ENCODE peak calls at places on chromosomes 12 and 14, in eight cellular contexts. N, C, F, U, L, A, G and W are unnamed samples.

GRCh38 chr14:96160030-96160912 is 44.4 kb upstream of the BDKRB2 start:
- DNase-seq in C (no peak), N (no peak), A (no peak), G (no peak), F (no peak), U (no peak), L (no peak), W (no peak)

GRCh38 chr12:43852744-43853143 is 16.9 kb downstream of the TMEM117 start:
- DNase-seq in C (no peak), A (no peak), N (no peak), G (no peak), U (no peak), L (no peak), F (no peak), W (no peak)

GRCh38 chr14:64107438-64107837 is 186.7 kb downstream of the ESR2 start:
- DNase-seq in L (no peak), A (no peak), F (no peak), G (no peak), U (no peak), C (no peak), N (no peak), W (no peak)

GRCh38 chr12:47636908-47637780 is 68.7 kb downstream of the RPAP3 start:
- DNase-seq in G (no peak), A (no peak), N (no peak), F (peak), U (no peak), C (no peak), L (peak), W (peak)

GRCh38 chr12:98238513-98238912 is 276.9 kb upstream of the TMPO start:
- DNase-seq in F (no peak), C (no peak), N (no peak), L (no peak), A (no peak), G (no peak), U (no peak), W (no peak)

GRCh38 chr14:64844272-64844671 is 35.4 kb downstream of the SPTB start:
- DNase-seq in F (no peak), G (no peak), U (peak), C (no peak), N (no peak), L (no peak), A (no peak), W (no peak)

GRCh38 chr14:100844846-100845245 is 18.9 kb downstream of the MEG3 start:
- DNase-seq in G (no peak), F (no peak), A (no peak), C (no peak), L (no peak), U (no peak), N (no peak), W (no peak)

GRCh38 chr14:89025581-89026236 is 201.3 kb downstream of the TTC8 start:
- DNase-seq in N (no peak), C (no peak), U (no peak), F (no peak), A (no peak), G (no peak), L (no peak), W (no peak)

GRCh38 chr12:49703647-49704137 is 3.5 kb downstream of the FMNL3 start:
- DNase-seq in L (no peak), C (no peak), A (no peak), U (peak), N (peak), F (no peak), G (no peak), W (no peak)

GRCh38 chr14:102954081-102954789 is 31.8 kb downstream of the AMN start:
- DNase-seq in U (no peak), L (no peak), A (no peak), C (no peak), G (no peak), F (no peak), N (no peak), W (no peak)

GRCh38 chr12:125256537-125256936 is 191.3 kb downstream of the AACS start:
- DNase-seq in A (no peak), F (no peak), C (no peak), U (no peak), L (no peak), G (no peak), N (no peak), W (no peak)

GRCh38 chr12:104282109-104282508 is 21.4 kb upstream of the EID3 start:
- DNase-seq in A (no peak), C (no peak), L (no peak), G (no peak), N (no peak), U (no peak), F (no peak), W (no peak)

GRCh38 chr12:1935700-1936378 is 17.4 kb upstream of the CACNA2D4 start:
- DNase-seq in A (no peak), N (no peak), U (no peak), G (peak), F (no peak), L (no peak), C (no peak), W (no peak)

GRCh38 chr14:73753887-73754880 is 40.0 kb upstream of the PNMA1 start:
- DNase-seq in C (no peak), L (no peak), A (no peak), N (peak), F (no peak), G (no peak), U (peak), W (no peak)

GRCh38 chr12:113327000-113327399 is 7.9 kb downstream of the SLC8B1 start:
- DNase-seq in N (no peak), U (no peak), A (no peak), G (no peak), F (no peak), C (no peak), L (no peak), W (no peak)

GRCh38 chr14:104245075-104245474 is 106.7 kb downstream of the KIF26A start:
- DNase-seq in N (no peak), L (no peak), C (no peak), A (no peak), U (no peak), G (no peak), F (no peak), W (no peak)

GRCh38 chr14:22106700-22107697 is 433.4 kb upstream of the OR4E1 start:
- DNase-seq in N (no peak), U (no peak), L (no peak), F (no peak), C (no peak), A (no peak), G (no peak), W (no peak)

GRCh38 chr12:74747305-74747704 is 209.7 kb downstream of the ATXN7L3B start:
- DNase-seq in U (no peak), L (no peak), C (no peak), N (no peak), G (no peak), A (no peak), F (no peak), W (peak)

GRCh38 chr12:14768823-14769405 is 34.4 kb downstream of the WBP11 start:
- DNase-seq in N (no peak), F (no peak), G (no peak), C (no peak), L (no peak), A (no peak), U (peak), W (no peak)

GRCh38 chr14:73261520-73262426 is 24.5 kb downstream of the PAPLN start:
- DNase-seq in N (no peak), U (no peak), G (peak), C (no peak), A (no peak), L (no peak), F (no peak), W (no peak)

DNA sequence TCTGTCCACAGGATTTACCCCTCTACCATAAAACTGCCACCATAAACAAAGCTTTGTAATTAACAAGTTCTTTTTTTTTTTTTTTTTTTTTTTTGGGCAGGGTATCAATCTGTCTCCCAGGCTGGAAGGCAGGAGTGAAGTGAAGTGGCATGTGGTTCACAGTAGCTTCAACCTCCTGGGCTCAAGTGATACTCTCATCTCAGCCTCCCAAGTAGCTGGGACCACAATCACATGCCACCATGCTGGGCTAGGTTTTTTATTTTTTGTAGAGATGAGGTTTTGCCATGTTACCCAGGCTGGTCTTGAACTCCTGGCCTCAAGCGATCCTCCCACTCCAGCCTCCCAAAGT is 61.1 kb upstream of the NUDT4 start:
- DNase-seq in N (no peak), L (no peak), G (no peak), A (no peak), U (no peak), F (no peak), C (no peak), W (no peak)
- H3K27ac ChIP-seq in N (no peak), L (no peak), G (no peak), A (peak), U (no peak), F (peak), C (no peak), W (no peak)

GRCh38 chr12:52212701-52213540 is 20.1 kb upstream of the KRT7 start:
- DNase-seq in F (no peak), U (no peak), A (no peak), L (no peak), C (no peak), G (no peak), N (no peak), W (no peak)
- TF ChIP-seq MAX in F (no peak), U (no peak), A (no peak), L (no peak), C (no peak), G (no peak), N (no peak), W (no peak)

DNA sequence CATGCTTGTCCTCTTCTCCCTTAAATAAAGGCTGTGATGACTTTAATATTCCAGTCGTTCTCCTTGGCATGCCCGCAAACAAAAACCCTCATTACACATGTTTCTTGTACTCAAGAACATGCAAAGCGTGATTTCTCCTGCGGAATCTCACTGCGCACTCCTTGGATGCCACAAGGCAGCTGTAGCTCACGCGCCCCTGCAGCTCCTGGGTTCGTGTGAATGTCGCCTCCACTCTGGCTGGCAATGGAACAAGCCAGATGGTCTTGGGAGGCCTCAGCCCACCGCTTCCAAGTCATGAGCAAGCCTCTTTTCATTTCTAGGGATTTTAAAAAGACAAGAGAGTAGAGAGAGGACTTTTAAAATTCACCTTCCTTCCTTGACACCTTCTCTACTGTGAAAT is 403.8 kb downstream of the PCNX1 start:
- DNase-seq in U (no peak), A (no peak), G (no peak), C (no peak), F (no peak), N (no peak), L (no peak), W (no peak)
- H3K4me2 ChIP-seq in U (no peak), A (no peak), G (no peak), C (no peak), F (no peak), N (no peak), L (no peak), W (no peak)

DNA sequence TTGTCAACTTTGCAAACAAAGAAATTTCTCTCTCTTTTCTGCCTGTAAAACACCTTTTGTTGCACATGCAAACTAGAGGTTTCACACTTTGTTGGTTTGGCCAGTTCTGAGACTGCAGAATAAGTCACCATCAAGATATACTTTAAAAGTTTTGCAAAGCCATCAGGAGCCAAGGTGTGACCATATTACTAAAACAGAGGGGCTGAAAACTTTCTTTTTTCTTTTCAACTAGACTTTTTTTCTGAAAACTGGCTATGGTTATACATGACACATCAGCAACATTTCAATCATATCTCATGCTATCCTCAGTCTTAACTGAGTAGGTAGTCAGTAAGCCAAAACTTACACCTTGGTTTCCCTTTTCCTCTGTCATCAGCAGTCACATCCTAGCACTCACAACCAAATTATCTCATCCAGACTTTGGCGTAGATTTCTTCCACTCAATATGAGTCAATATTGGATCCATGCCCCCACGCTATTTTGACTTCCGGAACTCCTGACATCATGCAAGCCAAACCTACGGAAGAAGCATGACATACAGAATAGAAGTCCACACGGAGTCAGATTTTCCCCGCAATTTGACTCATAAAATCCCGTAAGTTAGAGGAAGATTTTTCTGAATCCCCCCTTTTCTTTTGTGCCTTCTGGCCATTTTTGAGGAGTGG is 4.1 kb upstream of the IFNG start:
- DNase-seq in U (peak), F (no peak), L (no peak), C (no peak), N (no peak), G (no peak), A (no peak), W (no peak)
- H3K27ac ChIP-seq in U (no peak), F (no peak), L (no peak), C (no peak), N (no peak), G (no peak), A (no peak), W (no peak)

GRCh38 chr12:131290255-131290959 is 336.7 kb downstream of the ADGRD1 start:
- DNase-seq in U (no peak), F (no peak), C (no peak), A (no peak), N (no peak), G (no peak), L (no peak), W (no peak)

GRCh38 chr12:131283191-131283861 is 329.6 kb downstream of the ADGRD1 start:
- DNase-seq in N (no peak), U (no peak), F (no peak), A (no peak), C (no peak), G (no peak), L (no peak), W (no peak)

GRCh38 chr12:131282292-131283080 is 328.8 kb downstream of the ADGRD1 start:
- DNase-seq in C (no peak), G (no peak), L (no peak), N (no peak), A (no peak), F (no peak), U (no peak), W (no peak)

GRCh38 chr12:131287938-131288797 is 334.5 kb downstream of the ADGRD1 start:
- DNase-seq in U (no peak), N (no peak), A (no peak), F (no peak), C (no peak), L (no peak), G (no peak), W (no peak)

GRCh38 chr12:131287015-131287937 is 333.6 kb downstream of the ADGRD1 start:
- DNase-seq in A (no peak), C (no peak), L (no peak), N (no peak), F (no peak), U (no peak), G (no peak), W (no peak)
- TF ChIP-seq MAX in A (no peak), C (no peak), L (no peak), N (no peak), F (no peak), U (no peak), G (no peak), W (no peak)

DNA sequence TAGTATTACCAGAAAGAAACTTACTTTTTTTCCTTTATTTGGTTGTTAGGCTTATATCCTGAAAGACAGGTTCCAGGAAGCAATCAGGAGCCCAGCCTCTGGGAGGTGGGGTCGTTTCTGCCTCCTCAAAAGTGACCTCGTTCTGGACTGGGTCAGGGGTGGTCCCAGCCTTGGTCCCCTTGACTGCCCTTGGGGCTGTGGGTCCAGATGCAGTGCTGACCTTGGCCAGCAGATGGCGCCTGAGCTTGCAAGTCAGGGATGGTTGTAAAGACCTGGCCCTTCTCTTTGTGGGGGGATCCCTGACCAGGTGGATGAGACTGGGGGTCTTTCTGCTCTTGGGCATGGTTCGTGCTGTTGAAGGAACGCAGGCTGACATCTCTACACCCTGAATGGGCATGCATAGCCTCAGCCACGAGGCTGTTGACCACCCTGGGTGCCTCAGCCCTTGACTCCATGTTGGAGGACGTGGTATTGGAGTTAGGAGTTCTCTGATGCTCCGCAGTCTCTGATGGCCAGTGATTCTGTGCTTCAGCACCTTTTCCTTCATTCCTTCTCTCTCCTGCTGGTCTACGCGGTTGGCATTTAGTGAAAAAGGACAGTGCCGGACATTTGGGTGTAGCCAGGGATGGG is 62.4 kb downstream of the ADCK1 start:
- DNase-seq in N (peak), C (peak), G (peak), A (peak), F (peak), U (peak), L (peak), W (peak)
- H3K4me2 ChIP-seq in N (no peak), C (no peak), G (no peak), A (no peak), F (no peak), U (no peak), L (no peak), W (no peak)